ENCODE peak calls at places on chromosomes 1 and 21, in seven cellular contexts. I is breast epithelium, Q is neural progenitor cell, W is left ventricle myocardium inferior, A is lower lobe of right lung, E is esophagus squamous epithelium, O is IMR-90. H is an unnamed sample.

GRCh38 chr21:37257526-37257966 is 9.6 kb downstream of the VPS26C start:
- DNase-seq in O (peak; percentile 24), E (no peak), I (no peak), Q (no peak), W (peak; percentile 23), A (peak; percentile 56), H (no peak)

GRCh38 chr1:231934797-231935196 is 308.2 kb downstream of the DISC1 start:
- DNase-seq in O (peak; percentile 64), Q (peak; percentile 73), A (no peak), W (no peak), I (no peak), E (no peak), H (no peak)

GRCh38 chr1:34867421-34867820 is 7.9 kb upstream of the SMIM12 start:
- DNase-seq in I (no peak), A (no peak), E (no peak), O (no peak), Q (no peak), W (no peak), H (no peak)

GRCh38 chr1:112882271-112882744 is 73.7 kb downstream of the SLC16A1 start:
- DNase-seq in W (no peak), Q (no peak), A (no peak), I (no peak), O (no peak), E (no peak), H (no peak)

GRCh38 chr1:212070720-212071302 is 35.3 kb downstream of the DTL start:
- DNase-seq in E (no peak), O (peak; percentile 70), W (no peak), A (no peak), Q (peak; percentile 43), I (no peak), H (no peak)

GRCh38 chr1:248631354-248632041 is 3.4 kb downstream of the OR2T11 start:
- DNase-seq in Q (no peak), E (no peak), A (no peak), W (no peak), I (no peak), O (no peak), H (no peak)

GRCh38 chr1:16031551-16031950 is 9.7 kb downstream of the CLCNKA start:
- DNase-seq in O (no peak), Q (no peak), E (no peak), A (no peak), I (no peak), W (no peak), H (peak; percentile 17)

GRCh38 chr1:159938221-159938852 is 7.1 kb downstream of the IGSF9 start:
- DNase-seq in I (no peak), A (no peak), Q (peak; percentile 54), W (no peak), O (no peak), E (no peak), H (no peak)

GRCh38 chr1:15103906-15104305 is 49.6 kb upstream of the TMEM51 start:
- DNase-seq in E (no peak), O (no peak), W (no peak), I (no peak), A (no peak), Q (no peak), H (no peak)

GRCh38 chr1:24914226-24915069 is 15.6 kb downstream of the RUNX3 start:
- DNase-seq in E (no peak), I (no peak), Q (no peak), O (peak; percentile 47), W (no peak), A (no peak), H (peak; percentile 88)

GRCh38 chr1:203048086-203048485 is 21.8 kb downstream of the PPFIA4 start:
- DNase-seq in E (no peak), A (no peak), O (no peak), I (no peak), W (no peak), Q (no peak), H (no peak)

GRCh38 chr1:67431869-67432578 is 1.8 kb upstream of the SERBP1 start:
- DNase-seq in E (no peak), W (no peak), Q (no peak), O (no peak), A (no peak), I (no peak), H (no peak)

GRCh38 chr1:222787746-222788145 is 27.1 kb upstream of the DISP1 start:
- DNase-seq in E (no peak), Q (no peak), I (no peak), W (no peak), O (no peak), A (no peak), H (no peak)

GRCh38 chr1:159040206-159040605 is 30.5 kb downstream of the IFI16 start:
- DNase-seq in E (no peak), W (no peak), Q (no peak), I (no peak), A (no peak), O (peak; percentile 84), H (no peak)

GRCh38 chr1:24692351-24692980 is 49.4 kb downstream of the SRRM1 start:
- DNase-seq in I (no peak), E (no peak), W (no peak), A (no peak), O (no peak), Q (no peak), H (no peak)

GRCh38 chr1:157213836-157214235 is 75.6 kb upstream of the ETV3 start:
- DNase-seq in W (no peak), I (no peak), A (no peak), Q (no peak), E (no peak), O (no peak), H (no peak)

GRCh38 chr1:1551524-1552262 is 11.3 kb upstream of the TMEM240 start:
- DNase-seq in E (no peak), W (no peak), A (no peak), O (no peak), Q (no peak), I (no peak), H (no peak)

GRCh38 chr1:116024629-116025028 is 48.3 kb downstream of the SLC22A15 start:
- DNase-seq in W (no peak), I (no peak), A (no peak), O (no peak), E (no peak), Q (no peak), H (no peak)

GRCh38 chr1:45009956-45010854 is 919 bp downstream of the HECTD3 start:
- DNase-seq in E (no peak), A (peak; percentile 58), Q (no peak), I (peak; percentile 57), O (no peak), W (peak; percentile 31), H (peak; percentile 86)

GRCh38 chr1:164703971-164704411 is 145.0 kb downstream of the PBX1 start:
- DNase-seq in A (no peak), E (no peak), W (no peak), O (no peak), I (no peak), Q (no peak), H (no peak)

DNA sequence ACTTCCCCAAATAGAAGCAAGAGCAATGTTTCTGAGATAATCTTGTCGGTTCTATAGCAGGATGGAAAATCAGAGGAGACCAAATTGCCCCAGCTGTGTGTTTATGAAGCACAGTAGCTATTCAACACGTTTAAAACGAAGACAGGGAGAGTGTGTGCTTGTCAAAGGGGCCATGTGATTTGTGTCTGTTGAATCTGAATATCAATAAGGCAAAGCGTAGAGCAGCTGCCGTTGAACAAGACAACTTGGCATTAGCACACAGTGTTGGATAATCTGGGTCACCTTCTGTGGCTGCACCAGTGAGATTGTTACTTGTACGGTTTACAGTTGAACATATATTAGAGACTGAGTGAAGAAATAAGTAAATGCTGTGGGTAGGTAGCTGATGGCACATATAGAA is 1.0 kb downstream of the CRB1 start:
- DNase-seq in Q (peak; percentile 11), W (no peak), I (no peak), E (no peak), O (no peak), A (no peak), H (no peak)
- H3K27ac ChIP-seq in Q (no peak overlapping the region), W (no peak overlapping the region), I (no peak overlapping the region), E (no peak overlapping the region), O (no peak overlapping the region), A (no peak overlapping the region), H (no peak overlapping the region)

GRCh38 chr1:41359211-41360073 is 1.8 kb upstream of the FOXO6 start:
- DNase-seq in W (no peak), E (no peak), Q (peak; percentile 1), I (no peak), A (no peak), O (no peak), H (peak; percentile 60)
- H3K27ac ChIP-seq in W (peak overlapping the region; percentile 82), E (no peak overlapping the region), Q (no peak overlapping the region), I (no peak overlapping the region), A (no peak overlapping the region), O (no peak overlapping the region), H (no peak overlapping the region)

GRCh38 chr1:227782226-227782625 is 33.2 kb upstream of the PRSS38 start:
- DNase-seq in I (peak; percentile 25), A (no peak), O (no peak), W (no peak), E (no peak), Q (no peak), H (no peak)

GRCh38 chr1:227786673-227787512 is 28.6 kb upstream of the PRSS38 start:
- DNase-seq in Q (no peak), O (no peak), I (no peak), E (no peak), W (no peak), A (peak; percentile 57), H (peak; percentile 81)

GRCh38 chr1:227785812-227786608 is 29.5 kb upstream of the PRSS38 start:
- DNase-seq in A (no peak), E (no peak), O (no peak), I (peak; percentile 47), W (no peak), Q (no peak), H (no peak)

GRCh38 chr1:227787513-227788278 is 27.8 kb upstream of the PRSS38 start:
- DNase-seq in O (peak; percentile 93), A (peak; percentile 96), E (peak; percentile 74), W (peak; percentile 93), Q (peak; percentile 95), I (peak; percentile 94), H (peak; percentile 97)

GRCh38 chr1:227785094-227785811 is 30.2 kb upstream of the PRSS38 start:
- DNase-seq in O (no peak), W (no peak), E (no peak), Q (no peak), A (no peak), I (no peak), H (no peak)
- H3K27ac ChIP-seq in O (no peak overlapping the region), W (no peak overlapping the region), E (no peak overlapping the region), Q (no peak overlapping the region), A (no peak overlapping the region), I (no peak overlapping the region), H (no peak overlapping the region)

DNA sequence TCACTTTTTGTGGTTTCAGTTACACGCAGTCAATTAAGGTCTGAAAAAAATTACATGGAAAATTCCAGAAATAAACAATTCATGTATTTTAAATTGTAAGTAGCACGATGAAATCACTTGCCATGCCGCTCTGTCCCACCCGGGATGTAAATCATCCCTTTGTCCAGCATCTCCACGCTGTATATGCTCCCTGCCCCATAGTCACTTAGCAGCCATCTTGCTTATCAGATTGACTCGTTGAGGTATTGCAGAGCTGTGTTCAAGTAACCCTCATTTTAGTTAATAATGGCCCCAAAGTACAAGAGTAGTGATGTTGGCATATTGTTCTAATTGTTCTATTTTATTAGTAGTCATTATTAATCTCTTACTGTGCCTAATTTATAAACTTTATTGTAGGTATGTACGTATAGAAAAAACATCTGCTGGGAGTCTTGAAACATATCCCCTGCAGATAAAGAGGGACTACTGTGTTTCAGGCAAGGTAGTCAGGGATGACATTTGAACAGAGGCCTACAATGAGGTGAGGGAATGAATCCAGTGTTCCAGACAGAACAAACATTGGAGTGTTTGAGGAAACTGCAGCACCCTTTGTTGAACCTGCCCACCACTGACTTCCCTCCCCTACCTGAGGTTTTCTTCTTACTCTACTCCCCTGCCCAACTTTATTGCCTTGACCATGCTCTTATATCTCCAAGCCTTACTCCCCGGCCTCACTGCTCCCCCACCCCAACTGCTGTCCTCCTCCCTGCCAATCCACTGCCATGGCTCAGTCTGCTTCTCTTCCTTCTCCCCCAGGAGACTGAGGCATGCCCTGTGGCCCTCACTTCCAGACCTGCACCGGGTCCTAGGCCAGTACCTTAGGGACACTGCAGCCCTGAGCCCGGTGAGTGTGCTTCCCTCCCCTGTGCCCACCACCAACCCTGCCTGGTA is 7.1 kb upstream of the CDC20 start:
- DNase-seq in I (no peak), Q (no peak), O (no peak), E (no peak), A (no peak), W (no peak), H (no peak)
- H3K27ac ChIP-seq in I (no peak overlapping the region), Q (no peak overlapping the region), O (no peak overlapping the region), E (no peak overlapping the region), A (no peak overlapping the region), W (no peak overlapping the region), H (no peak overlapping the region)

H was measured in upper lobe of left lung.